ENCODE peak calls at places on chromosomes 4 and X, in nine cellular contexts. J is hepatocyte, A is MCF 10A, H is AG04450, D is glutamatergic neuron, P is HCT116, Q is fibroblast of lung, N is BE2C, L is cardiac muscle cell. B is an unnamed sample.

GRCh38 chrX:101483705-101484104 is 1.6 kb upstream of the ARMCX4 start:
- DNase-seq in P (no peak), N (no peak), L (no peak), A (no peak), H (no peak), Q (peak; percentile 23), J (no peak), D (no peak), B (no peak)

GRCh38 chrX:44903107-44903506 is 30.1 kb downstream of the KDM6A start:
- DNase-seq in P (peak; percentile 33), L (peak; percentile 48), N (no peak), H (peak; percentile 3), J (no peak), A (peak; percentile 83), Q (peak; percentile 85), D (no peak), B (no peak)

GRCh38 chr4:38455092-38455855 is 208.7 kb upstream of the KLF3 start:
- DNase-seq in Q (no peak), P (no peak), A (no peak), H (no peak), N (no peak), J (no peak), D (no peak), L (no peak), B (no peak)

GRCh38 chr4:48902266-48902665 is 4.3 kb downstream of the OCIAD2 start:
- DNase-seq in L (peak; percentile 10), P (no peak), D (no peak), J (no peak), N (no peak), H (no peak), A (peak; percentile 80), Q (peak; percentile 38), B (no peak)

GRCh38 chr4:92520563-92520962 is 216.8 kb downstream of the GRID2 start:
- DNase-seq in A (no peak), P (no peak), L (no peak), Q (no peak), N (no peak), D (no peak), H (no peak), J (no peak), B (no peak)

GRCh38 chr4:7903686-7904085 is 36.0 kb downstream of the AFAP1 start:
- DNase-seq in D (no peak), H (no peak), J (no peak), P (no peak), Q (peak; percentile 73), N (no peak), A (no peak), L (no peak), B (no peak)

GRCh38 chr4:152680988-152681731 is 1.4 kb upstream of the TMEM154 start:
- DNase-seq in Q (peak; percentile 95), L (peak; percentile 46), D (no peak), A (peak; percentile 87), H (no peak), N (no peak), P (no peak), J (no peak), B (no peak)

GRCh38 chr4:125313497-125313896 is 1.3 kb upstream of the FAT4 start:
- DNase-seq in H (peak; percentile 83), A (peak; percentile 91), L (peak; percentile 94), N (peak; percentile 60), J (peak; percentile 92), Q (peak; percentile 78), D (no peak), P (peak; percentile 85), B (no peak)

GRCh38 chr4:147518086-147518485 is 37.2 kb downstream of the EDNRA start:
- DNase-seq in A (no peak), H (no peak), L (no peak), J (no peak), P (no peak), Q (peak; percentile 81), D (no peak), N (no peak), B (no peak)

GRCh38 chr4:3302164-3302785 is 9.5 kb downstream of the RGS12 start:
- DNase-seq in D (no peak), A (no peak), J (no peak), Q (peak; percentile 64), N (peak; percentile 2), L (no peak), P (no peak), H (no peak), B (no peak)

GRCh38 chr4:53586121-53586816 is 5.0 kb downstream of the LNX1 start:
- DNase-seq in N (no peak), L (peak; percentile 91), Q (peak; percentile 96), D (no peak), A (peak; percentile 76), P (no peak), H (peak; percentile 88), J (no peak), B (no peak)

GRCh38 chr4:108160741-108161352 is 7.9 kb downstream of the LEF1 start:
- DNase-seq in J (no peak), Q (no peak), D (no peak), A (no peak), H (no peak), P (no peak), N (no peak), L (no peak), B (no peak)

DNA sequence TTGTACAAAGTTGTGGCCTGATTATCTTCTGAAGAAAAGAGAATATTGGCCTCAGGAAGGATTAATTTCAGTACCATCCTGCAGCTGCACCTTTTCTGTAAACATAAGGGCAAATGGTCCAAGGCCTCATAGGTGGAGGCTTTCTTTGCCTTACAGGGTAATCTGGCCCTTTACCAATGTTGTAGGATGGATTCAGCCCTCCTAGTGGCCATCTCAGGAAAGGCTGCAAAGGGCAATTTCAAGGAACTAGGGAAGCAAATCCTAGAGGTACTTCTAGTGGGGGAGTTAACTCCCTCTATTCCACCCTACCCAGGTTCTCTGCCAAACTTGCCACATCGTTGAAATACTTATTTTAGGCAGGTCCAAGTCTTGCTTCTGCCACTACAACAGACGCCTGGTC is 57.6 kb downstream of the UGT2B11 start:
- DNase-seq in Q (no peak), J (no peak), N (no peak), D (peak; percentile 21), L (no peak), P (peak; percentile 7), H (no peak), A (peak; percentile 23), B (no peak)
- TF ChIP-seq CTCF in Q (no peak), J (no peak), N (peak; percentile 18), D (peak; percentile 40), L (peak; percentile 15), P (peak; percentile 46), H (peak; percentile 50), A (no peak), B (no peak)

DNA sequence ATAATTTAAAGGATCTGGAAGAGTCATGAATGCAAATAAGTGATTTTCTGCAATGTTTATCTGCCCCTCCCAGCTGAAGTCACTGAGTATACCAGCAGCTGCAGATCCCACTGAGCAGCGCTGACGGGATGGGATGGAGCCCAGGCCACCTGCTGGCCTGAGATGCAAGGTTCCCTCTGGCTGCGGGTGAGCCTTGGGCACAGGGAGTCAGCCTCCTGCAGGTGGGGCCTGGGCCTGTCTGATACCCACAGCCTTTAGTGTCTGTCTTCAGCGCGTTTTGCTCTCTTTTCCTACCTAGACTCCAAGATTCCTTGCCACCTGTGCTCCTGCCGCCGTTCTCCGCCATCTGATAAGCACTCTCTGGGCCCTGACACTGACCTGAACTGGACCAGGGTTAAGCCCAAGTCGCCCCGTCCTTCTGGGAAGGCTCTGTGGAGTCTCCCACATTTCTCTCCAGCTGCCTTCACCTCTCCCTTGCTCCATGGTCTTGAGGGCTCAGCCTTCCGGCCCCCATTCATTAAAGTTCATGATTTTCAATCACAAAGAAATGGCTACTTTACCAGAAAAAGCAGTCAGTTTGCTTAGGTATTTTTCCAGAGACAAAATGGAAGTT is 223.1 kb upstream of the FAT1 start:
- DNase-seq in D (peak; percentile 65), A (peak; percentile 50), P (peak; percentile 79), H (no peak), J (peak; percentile 82), L (peak; percentile 32), N (peak; percentile 53), Q (peak; percentile 37), B (no peak)
- TF ChIP-seq CTCF in D (peak; percentile 54), A (no peak), P (peak; percentile 82), H (peak; percentile 40), J (peak; percentile 48), L (peak; percentile 27), N (peak; percentile 46), Q (no peak), B (peak; percentile 23)

DNA sequence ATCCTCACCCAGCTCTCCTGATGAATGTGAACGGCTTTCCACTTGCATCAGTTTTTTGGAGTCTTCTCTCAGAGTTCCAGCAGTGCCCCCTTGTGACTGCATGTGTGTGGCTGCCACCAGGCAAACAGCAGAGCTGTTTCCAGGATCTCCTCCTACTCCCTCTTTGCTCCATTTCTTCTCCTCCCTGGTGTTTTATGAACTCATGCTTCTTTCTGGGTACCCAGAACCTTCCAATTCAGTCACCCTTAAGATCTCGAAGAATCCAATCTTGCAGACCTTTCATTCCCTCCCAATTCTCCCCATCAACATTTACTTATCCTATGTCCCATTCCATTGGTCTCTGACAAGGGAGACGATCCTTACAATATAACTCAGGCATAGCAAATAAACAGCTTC is 6.8 kb upstream of the TCEANC start:
- DNase-seq in J (peak; percentile 75), P (peak; percentile 24), A (peak; percentile 77), Q (peak; percentile 42), L (peak; percentile 75), N (peak; percentile 62), H (no peak), D (peak; percentile 61), B (peak; percentile 23)
- TF ChIP-seq CTCF in J (peak; percentile 64), P (peak; percentile 65), A (peak; percentile 54), Q (peak; percentile 66), L (peak; percentile 71), N (peak; percentile 79), H (peak; percentile 67), D (peak; percentile 24), B (no peak)

GRCh38 chrX:47361538-47362511 is 8.6 kb upstream of the ZNF157 start:
- DNase-seq in Q (peak; percentile 98), H (peak; percentile 84), A (peak; percentile 48), J (peak; percentile 89), P (peak; percentile 84), N (peak; percentile 84), L (peak; percentile 97), D (peak; percentile 62), B (peak; percentile 68)

GRCh38 chrX:47370278-47370677 is at the start of gene ZNF157:
- DNase-seq in D (no peak), A (no peak), N (no peak), Q (no peak), J (no peak), L (no peak), H (no peak), P (no peak), B (no peak)

GRCh38 chrX:47360423-47361179 is 9.8 kb upstream of the ZNF157 start:
- DNase-seq in D (no peak), L (no peak), A (no peak), N (no peak), P (no peak), Q (no peak), H (no peak), J (no peak), B (no peak)

GRCh38 chrX:47366051-47366722 is 4.2 kb upstream of the ZNF157 start:
- DNase-seq in N (peak; percentile 77), Q (peak; percentile 74), H (peak; percentile 32), P (no peak), J (peak; percentile 71), D (peak; percentile 66), A (no peak), L (peak; percentile 84), B (peak; percentile 30)
- TF ChIP-seq CTCF in N (no peak), Q (no peak), H (no peak), P (no peak), J (no peak), D (no peak), A (no peak), L (peak; percentile 2), B (no peak)

B was measured in mesothelial cell of epicardium.